ENCODE peak calls at places on chromosomes 3 and 15, in six cellular contexts. S, K, T, P, J and U are unnamed samples.

GRCh38 chr15:65909831-65910230 is 40.5 kb downstream of the RAB11A start:
- DNase-seq in S (no peak), K (no peak), T (no peak), P (no peak), J (no peak), U (peak)

GRCh38 chr3:23600178-23600577 is 205.6 kb upstream of the UBE2E1 start:
- DNase-seq in S (peak), K (no peak), T (peak), P (peak), J (peak), U (no peak)

GRCh38 chr3:151875759-151876158 is 2.3 kb downstream of the SUCNR1 start:
- DNase-seq in S (peak), K (no peak), T (peak), P (no peak), J (peak), U (no peak)

GRCh38 chr3:150830094-150830681 is 67.2 kb upstream of the SIAH2 start:
- DNase-seq in S (no peak), K (no peak), T (peak), P (no peak), J (peak), U (peak)

GRCh38 chr3:101325393-101326134 is 5.2 kb upstream of the IMPG2 start:
- DNase-seq in S (no peak), K (no peak), T (no peak), P (no peak), J (peak), U (no peak)

GRCh38 chr3:172512363-172512762 is 10.9 kb downstream of the TNFSF10 start:
- DNase-seq in S (no peak), K (no peak), T (peak), P (no peak), J (peak), U (no peak)

GRCh38 chr15:101013769-101014223 is 94.6 kb downstream of the LRRK1 start:
- DNase-seq in S (no peak), K (no peak), T (no peak), P (no peak), J (no peak), U (peak)

GRCh38 chr3:9779721-9780450 is 10.1 kb upstream of the CAMK1 start:
- DNase-seq in S (no peak), K (no peak), T (no peak), P (no peak), J (no peak), U (no peak)

GRCh38 chr15:56957812-56958406 is 39.5 kb downstream of the TCF12 start:
- DNase-seq in S (no peak), K (peak), T (no peak), P (no peak), J (peak), U (no peak)

GRCh38 chr15:58309993-58310928 is 121.5 kb upstream of the LIPC start:
- DNase-seq in S (no peak), K (no peak), T (no peak), P (no peak), J (no peak), U (no peak)

GRCh38 chr3:55826731-55827496 is 339.8 kb upstream of the WNT5A start:
- DNase-seq in S (peak), K (no peak), T (peak), P (no peak), J (no peak), U (no peak)

GRCh38 chr15:39140060-39140604 is 440.7 kb upstream of the THBS1 start:
- DNase-seq in S (peak), K (no peak), T (peak), P (no peak), J (peak), U (no peak)

GRCh38 chr3:107235923-107236315 is 141.3 kb upstream of the CCDC54 start:
- DNase-seq in S (peak), K (peak), T (peak), P (no peak), J (peak), U (peak)

GRCh38 chr3:149967067-149967685 is 3.5 kb downstream of the PFN2 start:
- DNase-seq in S (peak), K (peak), T (peak), P (no peak), J (peak), U (no peak)

GRCh38 chr3:46489875-46490274 is 7.9 kb upstream of the RTP3 start:
- DNase-seq in S (peak), K (no peak), T (peak), P (no peak), J (peak), U (no peak)

GRCh38 chr3:46491089-46492070 is 6.4 kb upstream of the RTP3 start:
- DNase-seq in S (no peak), K (no peak), T (no peak), P (peak), J (no peak), U (no peak)

GRCh38 chr3:46488735-46489361 is 8.9 kb upstream of the RTP3 start:
- DNase-seq in S (peak), K (peak), T (peak), P (peak), J (peak), U (peak)

GRCh38 chr3:46490338-46491084 is 7.3 kb upstream of the RTP3 start:
- DNase-seq in S (peak), K (no peak), T (peak), P (peak), J (peak), U (peak)

DNA sequence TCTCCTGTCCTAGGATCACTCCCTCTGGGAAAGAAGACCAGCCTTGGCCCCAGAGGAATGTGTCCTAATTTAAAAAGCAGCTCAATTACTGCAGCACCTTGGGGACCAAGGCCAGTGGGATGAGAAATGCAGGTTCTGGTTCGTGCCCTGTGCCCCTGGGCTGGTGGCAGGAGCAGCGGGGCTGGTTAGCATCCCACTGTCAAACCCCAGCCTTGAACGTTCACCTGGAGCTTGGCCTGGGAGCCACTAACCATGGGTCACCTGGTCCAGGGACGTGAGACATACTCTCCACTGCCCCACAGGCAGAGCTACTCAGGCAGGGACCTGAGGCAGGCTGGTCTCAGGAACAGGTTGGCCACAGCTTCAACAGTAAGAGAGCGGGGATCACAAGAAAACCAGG is 8.4 kb upstream of the RTP3 start:
- DNase-seq in S (no peak), K (no peak), T (no peak), P (no peak), J (no peak), U (peak)
- H2AK5ac ChIP-seq in S (peak), K (no peak), T (no peak), P (peak), J (no peak), U (no peak)

DNA sequence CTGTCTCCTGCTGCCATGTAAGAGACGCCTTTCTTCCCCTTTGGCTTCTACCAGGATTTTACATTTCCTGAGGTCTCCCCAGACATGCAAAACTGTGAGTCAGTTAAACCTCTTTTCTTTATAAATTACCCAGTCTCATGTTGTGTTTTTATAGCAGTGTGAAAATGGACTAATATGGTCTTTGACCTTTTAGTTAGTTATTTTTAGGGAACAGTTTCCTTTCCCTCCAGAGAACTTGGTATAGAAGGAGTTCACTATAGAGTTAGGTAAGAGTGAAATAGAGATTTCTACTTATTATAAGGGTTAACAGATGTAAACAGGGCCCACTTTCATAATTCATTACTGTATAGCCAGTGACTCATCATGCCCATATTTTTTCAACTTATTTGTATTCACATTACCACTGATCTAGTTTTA is 170.9 kb downstream of the UNC13C start:
- DNase-seq in S (peak), K (no peak), T (no peak), P (no peak), J (no peak), U (no peak)
- H2AFZ ChIP-seq in S (no peak), K (no peak), T (no peak), P (no peak), J (no peak), U (no peak)

DNA sequence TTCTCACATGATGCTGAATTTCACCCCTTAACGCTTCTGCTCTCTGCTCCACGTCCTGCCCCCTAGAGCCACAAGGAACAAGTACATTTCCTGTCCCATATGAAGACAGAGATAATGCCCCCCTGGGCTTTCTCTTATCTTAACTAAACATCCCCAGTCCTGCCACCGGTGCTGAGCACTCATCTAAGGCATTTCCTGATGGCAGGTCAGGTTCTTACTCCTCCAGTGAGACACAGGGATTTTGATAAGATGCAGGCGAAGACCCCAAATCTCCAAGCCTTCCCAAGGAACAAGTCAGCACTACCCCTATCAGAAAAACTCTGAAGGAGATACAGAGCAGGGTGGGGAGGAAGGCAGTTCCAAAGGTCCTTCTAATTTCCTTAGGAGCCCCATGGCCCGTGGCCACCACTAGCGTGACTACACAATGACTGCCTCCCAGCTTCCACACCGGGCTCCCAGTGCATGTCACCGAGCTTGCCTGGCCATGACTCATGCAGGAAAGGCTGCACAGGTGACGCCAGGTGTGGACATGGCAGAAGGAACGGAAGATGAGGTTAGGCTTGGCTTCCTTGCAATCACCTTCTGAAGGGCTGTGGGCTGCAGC is 152.9 kb downstream of the XXYLT1 start:
- DNase-seq in S (peak), K (no peak), T (peak), P (no peak), J (peak), U (no peak)
- H2AK5ac ChIP-seq in S (peak), K (peak), T (no peak), P (peak), J (no peak), U (no peak)

GRCh38 chr15:83155937-83156336 is 48.5 kb downstream of the TM6SF1 start:
- DNase-seq in S (no peak), K (no peak), T (no peak), P (no peak), J (peak), U (no peak)
- H2AFZ ChIP-seq in S (no peak), K (no peak), T (no peak), P (no peak), J (no peak), U (no peak)

GRCh38 chr3:52532838-52533622 is 627 bp downstream of the NT5DC2 start:
- DNase-seq in S (no peak), K (peak), T (peak), P (peak), J (peak), U (peak)
- H2AK5ac ChIP-seq in S (peak), K (peak), T (no peak), P (no peak), J (peak), U (no peak)

GRCh38 chr15:99436472-99437314 is 129.1 kb upstream of the MEF2A start:
- DNase-seq in S (no peak), K (no peak), T (no peak), P (peak), J (no peak), U (no peak)

GRCh38 chr15:99435761-99436346 is 129.9 kb upstream of the MEF2A start:
- DNase-seq in S (no peak), K (no peak), T (no peak), P (no peak), J (no peak), U (peak)

GRCh38 chr15:99438222-99438592 is 127.6 kb upstream of the MEF2A start:
- DNase-seq in S (no peak), K (no peak), T (no peak), P (no peak), J (no peak), U (peak)

GRCh38 chr15:99438691-99439523 is 126.9 kb upstream of the MEF2A start:
- DNase-seq in S (no peak), K (no peak), T (peak), P (peak), J (no peak), U (peak)

DNA sequence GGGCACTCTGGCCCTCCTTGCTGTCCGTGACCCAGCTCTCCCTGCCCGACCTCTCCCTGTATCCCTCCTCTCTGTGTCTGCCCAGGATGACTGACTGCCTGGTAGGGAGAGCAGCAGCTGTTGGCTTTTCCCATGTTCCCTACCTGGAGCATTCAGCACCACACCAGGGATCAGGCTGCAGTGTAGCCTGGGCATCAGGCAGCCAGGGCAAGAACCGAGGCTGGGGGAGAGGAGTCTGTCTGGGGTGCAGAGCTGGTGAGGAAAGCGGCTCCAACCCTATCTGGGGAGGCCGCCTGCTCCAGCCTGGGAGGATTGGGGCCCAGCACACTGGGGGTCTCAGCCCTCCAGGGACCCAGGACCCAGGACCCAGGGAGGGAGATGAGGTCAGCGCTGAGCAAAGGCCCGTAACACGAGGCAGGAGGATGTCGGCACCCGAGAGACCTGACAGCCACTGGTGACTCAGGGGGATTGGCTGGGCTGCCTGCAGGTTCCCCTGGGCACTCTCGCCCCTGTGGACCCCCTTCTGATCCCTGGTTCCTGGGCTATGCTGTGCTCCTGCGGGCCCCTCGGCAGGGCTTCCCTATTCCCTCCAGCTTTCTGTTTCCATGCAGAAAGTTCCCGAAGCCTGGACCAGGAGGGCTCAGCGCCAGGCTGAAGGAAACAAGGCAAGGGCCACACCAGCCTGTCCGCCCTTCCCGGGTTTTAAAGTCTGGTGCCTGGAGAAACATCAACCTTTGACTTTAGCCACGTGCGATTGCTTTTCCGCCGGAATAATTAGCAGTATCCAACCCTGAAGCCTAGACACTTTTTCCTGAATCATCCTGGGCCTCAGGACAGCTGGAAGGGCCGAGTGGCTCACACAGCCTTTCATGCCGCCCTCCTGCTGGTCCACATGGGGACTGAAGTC is 128.2 kb upstream of the MEF2A start:
- DNase-seq in S (no peak), K (no peak), T (no peak), P (peak), J (no peak), U (peak)
- H2AFZ ChIP-seq in S (peak), K (peak), T (peak), P (no peak), J (no peak), U (no peak)

GRCh38 chr3:5012398-5012797 is 33.2 kb downstream of the BHLHE40 start:
- DNase-seq in S (no peak), K (no peak), T (no peak), P (no peak), J (no peak), U (no peak)
- H2AK5ac ChIP-seq in S (peak), K (no peak), T (no peak), P (no peak), J (peak), U (no peak)

GRCh38 chr3:190524942-190525341 is 11.1 kb downstream of the IL1RAP start:
- DNase-seq in S (no peak), K (no peak), T (no peak), P (no peak), J (peak), U (no peak)
- H2AFZ ChIP-seq in S (no peak), K (no peak), T (no peak), P (no peak), J (no peak), U (no peak)